ENCODE peak calls at places on chromosomes 2 and 18, in ten cellular contexts. One of them, this sample, is unnamed.
A peak's percentile ranks its signal among the peaks of the same experiment; 100 is the strongest.

GRCh38 chr18:67513285-67513684 is 3.2 kb downstream of the DSEL start:
- DNase-seq in IMR-90: no peak
- DNase-seq in coronary artery: no peak
- DNase-seq in fibroblast of lung: peak; percentile 7
- DNase-seq in sigmoid colon: no peak
- DNase-seq in lung: no peak
- DNase-seq in mammary epithelial cell: no peak
- DNase-seq in B cell: peak; percentile 40
- DNase-seq in tibial artery: no peak
- DNase-seq in fibroblast of pulmonary artery: peak; percentile 38
- DNase-seq in this sample: no peak

GRCh38 chr18:63905361-63905760 is 2.4 kb upstream of the SERPINB10 start:
- DNase-seq in IMR-90: no peak
- DNase-seq in tibial artery: no peak
- DNase-seq in fibroblast of pulmonary artery: no peak
- DNase-seq in B cell: no peak
- DNase-seq in mammary epithelial cell: no peak
- DNase-seq in fibroblast of lung: no peak
- DNase-seq in coronary artery: no peak
- DNase-seq in sigmoid colon: no peak
- DNase-seq in lung: no peak
- DNase-seq in this sample: no peak

GRCh38 chr2:9558948-9559381 is 3.3 kb upstream of the ADAM17 start:
- DNase-seq in IMR-90: peak; percentile 97
- DNase-seq in lung: peak; percentile 41
- DNase-seq in sigmoid colon: no peak
- DNase-seq in coronary artery: no peak
- DNase-seq in tibial artery: peak; percentile 54
- DNase-seq in fibroblast of lung: peak; percentile 80
- DNase-seq in mammary epithelial cell: peak; percentile 99
- DNase-seq in B cell: no peak
- DNase-seq in fibroblast of pulmonary artery: peak; percentile 88
- DNase-seq in this sample: no peak

GRCh38 chr2:216950547-216950946 is 90.7 kb upstream of the TNP1 start:
- DNase-seq in B cell: no peak
- DNase-seq in mammary epithelial cell: no peak
- DNase-seq in tibial artery: no peak
- DNase-seq in IMR-90: no peak
- DNase-seq in fibroblast of lung: no peak
- DNase-seq in coronary artery: no peak
- DNase-seq in lung: no peak
- DNase-seq in sigmoid colon: no peak
- DNase-seq in fibroblast of pulmonary artery: no peak
- DNase-seq in this sample: no peak

GRCh38 chr2:48733067-48733503 is 22.4 kb downstream of the LHCGR start:
- DNase-seq in mammary epithelial cell: no peak
- DNase-seq in B cell: no peak
- DNase-seq in fibroblast of pulmonary artery: no peak
- DNase-seq in tibial artery: no peak
- DNase-seq in fibroblast of lung: no peak
- DNase-seq in coronary artery: no peak
- DNase-seq in lung: no peak
- DNase-seq in sigmoid colon: no peak
- DNase-seq in IMR-90: no peak
- DNase-seq in this sample: no peak

GRCh38 chr2:201450910-201451329 is 338 bp downstream of the TRAK2 start:
- DNase-seq in IMR-90: peak; percentile 29
- DNase-seq in lung: no peak
- DNase-seq in sigmoid colon: no peak
- DNase-seq in tibial artery: no peak
- DNase-seq in coronary artery: no peak
- DNase-seq in fibroblast of pulmonary artery: peak; percentile 46
- DNase-seq in fibroblast of lung: peak; percentile 57
- DNase-seq in B cell: no peak
- DNase-seq in mammary epithelial cell: no peak
- DNase-seq in this sample: no peak

GRCh38 chr2:240626531-240627300 is 1.4 kb downstream of the GPR35 start:
- DNase-seq in coronary artery: peak; percentile 69
- DNase-seq in fibroblast of pulmonary artery: no peak
- DNase-seq in sigmoid colon: peak; percentile 66
- DNase-seq in tibial artery: peak; percentile 21
- DNase-seq in mammary epithelial cell: no peak
- DNase-seq in IMR-90: no peak
- DNase-seq in lung: no peak
- DNase-seq in fibroblast of lung: no peak
- DNase-seq in B cell: no peak
- DNase-seq in this sample: no peak

GRCh38 chr2:233085037-233085838 is 25.1 kb downstream of the INPP5D start:
- DNase-seq in IMR-90: no peak
- DNase-seq in coronary artery: peak; percentile 46
- DNase-seq in mammary epithelial cell: no peak
- DNase-seq in sigmoid colon: peak; percentile 24
- DNase-seq in fibroblast of pulmonary artery: no peak
- DNase-seq in fibroblast of lung: no peak
- DNase-seq in lung: no peak
- DNase-seq in B cell: no peak
- DNase-seq in tibial artery: no peak
- DNase-seq in this sample: no peak

GRCh38 chr2:205218056-205218455 is 464.2 kb upstream of the NRP2 start:
- DNase-seq in lung: no peak
- DNase-seq in sigmoid colon: no peak
- DNase-seq in tibial artery: no peak
- DNase-seq in fibroblast of pulmonary artery: peak; percentile 18
- DNase-seq in IMR-90: peak; percentile 56
- DNase-seq in mammary epithelial cell: no peak
- DNase-seq in fibroblast of lung: peak; percentile 59
- DNase-seq in B cell: no peak
- DNase-seq in coronary artery: no peak
- DNase-seq in this sample: no peak

GRCh38 chr2:198347349-198347748 is 543.0 kb downstream of the PLCL1 start:
- DNase-seq in fibroblast of lung: peak; percentile 1
- DNase-seq in sigmoid colon: no peak
- DNase-seq in fibroblast of pulmonary artery: no peak
- DNase-seq in coronary artery: no peak
- DNase-seq in mammary epithelial cell: no peak
- DNase-seq in B cell: no peak
- DNase-seq in IMR-90: no peak
- DNase-seq in tibial artery: no peak
- DNase-seq in lung: no peak
- DNase-seq in this sample: no peak

GRCh38 chr2:238100049-238100820 is at the start of gene ESPNL:
- DNase-seq in B cell: no peak
- DNase-seq in fibroblast of lung: no peak
- DNase-seq in fibroblast of pulmonary artery: no peak
- DNase-seq in IMR-90: no peak
- DNase-seq in coronary artery: no peak
- DNase-seq in lung: no peak
- DNase-seq in mammary epithelial cell: no peak
- DNase-seq in tibial artery: no peak
- DNase-seq in sigmoid colon: peak; percentile 60
- DNase-seq in this sample: no peak

GRCh38 chr2:101696272-101697123 is 1.0 kb upstream of the MAP4K4 start:
- DNase-seq in IMR-90: no peak
- DNase-seq in fibroblast of lung: peak; percentile 29
- DNase-seq in mammary epithelial cell: peak; percentile 32
- DNase-seq in coronary artery: no peak
- DNase-seq in lung: peak; percentile 65
- DNase-seq in fibroblast of pulmonary artery: peak; percentile 29
- DNase-seq in sigmoid colon: no peak
- DNase-seq in B cell: no peak
- DNase-seq in tibial artery: peak; percentile 38
- DNase-seq in this sample: no peak

GRCh38 chr2:241483305-241483704 is 25.1 kb downstream of the STK25 start:
- DNase-seq in tibial artery: no peak
- DNase-seq in B cell: no peak
- DNase-seq in mammary epithelial cell: no peak
- DNase-seq in IMR-90: no peak
- DNase-seq in fibroblast of lung: no peak
- DNase-seq in lung: no peak
- DNase-seq in sigmoid colon: no peak
- DNase-seq in coronary artery: no peak
- DNase-seq in fibroblast of pulmonary artery: no peak
- DNase-seq in this sample: no peak

GRCh38 chr2:172964511-172964910 is 111.1 kb upstream of the MAP3K20 start:
- DNase-seq in IMR-90: peak; percentile 86
- DNase-seq in fibroblast of pulmonary artery: no peak
- DNase-seq in tibial artery: no peak
- DNase-seq in sigmoid colon: no peak
- DNase-seq in lung: no peak
- DNase-seq in B cell: no peak
- DNase-seq in coronary artery: no peak
- DNase-seq in fibroblast of lung: peak; percentile 49
- DNase-seq in mammary epithelial cell: no peak
- DNase-seq in this sample: no peak

GRCh38 chr2:42927334-42928160 is 135.2 kb upstream of the HAAO start:
- DNase-seq in fibroblast of lung: no peak
- DNase-seq in fibroblast of pulmonary artery: no peak
- DNase-seq in coronary artery: no peak
- DNase-seq in lung: no peak
- DNase-seq in B cell: no peak
- DNase-seq in mammary epithelial cell: no peak
- DNase-seq in tibial artery: no peak
- DNase-seq in IMR-90: peak; percentile 31
- DNase-seq in sigmoid colon: no peak
- DNase-seq in this sample: no peak

GRCh38 chr2:9613291-9613690 is 17.5 kb downstream of the YWHAQ start:
- DNase-seq in fibroblast of pulmonary artery: peak; percentile 80
- DNase-seq in IMR-90: peak; percentile 91
- DNase-seq in fibroblast of lung: peak; percentile 95
- DNase-seq in sigmoid colon: no peak
- DNase-seq in coronary artery: no peak
- DNase-seq in tibial artery: no peak
- DNase-seq in B cell: no peak
- DNase-seq in lung: no peak
- DNase-seq in mammary epithelial cell: peak; percentile 82
- DNase-seq in this sample: no peak

GRCh38 chr2:33467413-33467812 is 9.0 kb upstream of the RASGRP3 start:
- DNase-seq in IMR-90: no peak
- DNase-seq in lung: no peak
- DNase-seq in sigmoid colon: no peak
- DNase-seq in coronary artery: no peak
- DNase-seq in B cell: no peak
- DNase-seq in fibroblast of pulmonary artery: no peak
- DNase-seq in fibroblast of lung: no peak
- DNase-seq in tibial artery: no peak
- DNase-seq in mammary epithelial cell: no peak
- DNase-seq in this sample: no peak

GRCh38 chr2:174078275-174078674 is 113.1 kb upstream of the SP3 start:
- DNase-seq in tibial artery: no peak
- DNase-seq in B cell: no peak
- DNase-seq in lung: no peak
- DNase-seq in fibroblast of pulmonary artery: peak; percentile 40
- DNase-seq in sigmoid colon: no peak
- DNase-seq in IMR-90: peak; percentile 12
- DNase-seq in coronary artery: no peak
- DNase-seq in fibroblast of lung: peak; percentile 49
- DNase-seq in mammary epithelial cell: no peak
- DNase-seq in this sample: no peak
- TF ChIP-seq CTCF in tibial artery: peak; percentile 31
- TF ChIP-seq CTCF in B cell: peak; percentile 65
- TF ChIP-seq CTCF in lung: peak; percentile 16
- TF ChIP-seq CTCF in fibroblast of pulmonary artery: peak; percentile 60
- TF ChIP-seq CTCF in sigmoid colon: no peak
- TF ChIP-seq CTCF in IMR-90: peak; percentile 47
- TF ChIP-seq CTCF in coronary artery: peak; percentile 18
- TF ChIP-seq CTCF in fibroblast of lung: no peak
- TF ChIP-seq CTCF in mammary epithelial cell: peak; percentile 32
- TF ChIP-seq CTCF in this sample: peak; percentile 67

GRCh38 chr2:36333350-36334012 is 22.1 kb upstream of the CRIM1 start:
- DNase-seq in IMR-90: no peak
- DNase-seq in mammary epithelial cell: peak; percentile 42
- DNase-seq in lung: no peak
- DNase-seq in tibial artery: no peak
- DNase-seq in sigmoid colon: no peak
- DNase-seq in B cell: no peak
- DNase-seq in fibroblast of pulmonary artery: no peak
- DNase-seq in coronary artery: no peak
- DNase-seq in fibroblast of lung: no peak
- DNase-seq in this sample: no peak
- TF ChIP-seq CTCF in IMR-90: no peak
- TF ChIP-seq CTCF in mammary epithelial cell: no peak
- TF ChIP-seq CTCF in lung: no peak
- TF ChIP-seq CTCF in tibial artery: no peak
- TF ChIP-seq CTCF in sigmoid colon: no peak
- TF ChIP-seq CTCF in B cell: no peak
- TF ChIP-seq CTCF in fibroblast of pulmonary artery: no peak
- TF ChIP-seq CTCF in coronary artery: no peak
- TF ChIP-seq CTCF in fibroblast of lung: no peak
- TF ChIP-seq CTCF in this sample: no peak

DNA sequence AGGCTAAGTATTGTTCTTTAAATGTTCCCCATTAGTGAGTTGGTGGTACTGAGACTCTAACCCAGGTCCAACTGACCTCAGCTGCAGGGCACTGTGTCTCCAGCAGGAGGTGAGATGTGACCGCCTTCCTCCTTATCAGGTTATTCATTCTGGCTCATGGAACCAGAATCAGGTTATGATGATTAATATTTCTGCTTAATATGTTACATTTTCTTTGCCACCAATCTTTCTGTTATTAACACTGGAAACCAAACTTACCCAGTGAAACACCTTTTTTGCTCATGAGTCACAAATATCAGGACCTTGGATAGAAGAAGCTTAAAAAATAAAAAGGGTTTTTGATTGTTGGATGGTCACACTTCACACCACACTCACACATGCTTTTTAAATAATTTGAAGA is 85.4 kb downstream of the DPP4 start:
- DNase-seq in tibial artery: no peak
- DNase-seq in coronary artery: no peak
- DNase-seq in lung: no peak
- DNase-seq in mammary epithelial cell: no peak
- DNase-seq in fibroblast of pulmonary artery: no peak
- DNase-seq in B cell: no peak
- DNase-seq in sigmoid colon: no peak
- DNase-seq in IMR-90: no peak
- DNase-seq in fibroblast of lung: no peak
- DNase-seq in this sample: no peak
- TF ChIP-seq CTCF in tibial artery: no peak
- TF ChIP-seq CTCF in coronary artery: no peak
- TF ChIP-seq CTCF in lung: no peak
- TF ChIP-seq CTCF in mammary epithelial cell: peak; percentile 30
- TF ChIP-seq CTCF in fibroblast of pulmonary artery: peak; percentile 18
- TF ChIP-seq CTCF in B cell: no peak
- TF ChIP-seq CTCF in sigmoid colon: no peak
- TF ChIP-seq CTCF in IMR-90: no peak
- TF ChIP-seq CTCF in fibroblast of lung: no peak
- TF ChIP-seq CTCF in this sample: peak; percentile 40

DNA sequence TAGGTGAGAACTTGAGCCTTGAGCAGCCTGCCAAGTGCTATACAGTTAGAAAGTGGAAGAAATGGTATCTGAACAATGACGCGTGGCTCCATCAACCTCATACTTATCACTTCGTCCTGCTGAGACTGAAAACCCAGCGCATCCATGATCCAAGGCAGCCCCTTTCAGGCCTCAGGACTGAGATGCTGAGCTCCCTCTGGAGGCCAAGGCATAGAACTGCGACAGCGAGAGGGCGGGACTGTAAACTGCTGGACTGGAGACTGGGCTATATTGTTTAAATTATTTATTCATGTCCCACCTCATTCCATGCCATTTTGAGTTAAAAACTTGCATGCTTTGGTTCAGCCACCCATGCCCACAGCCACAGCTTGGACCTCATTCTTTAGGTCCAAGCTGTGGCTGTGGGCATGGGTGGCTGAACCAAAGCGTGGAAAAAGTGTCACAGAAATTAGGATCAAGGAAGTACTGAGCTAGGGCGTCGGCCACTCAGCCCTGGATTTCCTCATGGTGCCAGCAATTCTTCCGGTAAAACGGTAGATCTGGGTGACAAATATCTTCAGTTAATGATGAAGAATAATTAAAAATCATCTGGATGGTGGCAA is 195.5 kb downstream of the L3MBTL4 start:
- DNase-seq in lung: no peak
- DNase-seq in fibroblast of pulmonary artery: peak; percentile 64
- DNase-seq in sigmoid colon: no peak
- DNase-seq in mammary epithelial cell: no peak
- DNase-seq in B cell: no peak
- DNase-seq in IMR-90: peak; percentile 73
- DNase-seq in fibroblast of lung: peak; percentile 70
- DNase-seq in tibial artery: no peak
- DNase-seq in coronary artery: no peak
- DNase-seq in this sample: peak; percentile 71
- TF ChIP-seq CTCF in lung: peak; percentile 7
- TF ChIP-seq CTCF in fibroblast of pulmonary artery: peak; percentile 90
- TF ChIP-seq CTCF in sigmoid colon: no peak
- TF ChIP-seq CTCF in mammary epithelial cell: no peak
- TF ChIP-seq CTCF in B cell: no peak
- TF ChIP-seq CTCF in IMR-90: peak; percentile 94
- TF ChIP-seq CTCF in fibroblast of lung: peak; percentile 69
- TF ChIP-seq CTCF in tibial artery: no peak
- TF ChIP-seq CTCF in coronary artery: no peak
- TF ChIP-seq CTCF in this sample: peak; percentile 79

This sample was measured in neural crest cell.